ENCODE peak calls at places on chromosomes 7 and 10, in five cellular contexts. P is mammary epithelial cell, M is PC-9, T is fibroblast of lung, A is MM.1S. B is an unnamed sample.
A peak's percentile ranks its signal among the peaks of the same experiment; 100 is the strongest.

GRCh38 chr7:40223451-40224112 is 88.8 kb downstream of the SUGCT start:
- DNase-seq in T (no peak), P (no peak), A (no peak), M (no peak), B (no peak)

GRCh38 chr10:75400769-75401568 is 595 bp downstream of the ZNF503 start:
- DNase-seq in A (peak; percentile 65), P (peak; percentile 49), M (peak; percentile 32), T (peak; percentile 73), B (no peak)

GRCh38 chr10:48940958-48941357 is 1.3 kb upstream of the LRRC18 start:
- DNase-seq in P (no peak), M (no peak), T (no peak), A (no peak), B (no peak)

GRCh38 chr10:24920907-24921881 is 31.2 kb downstream of the PRTFDC1 start:
- DNase-seq in M (no peak), P (peak; percentile 86), A (no peak), T (peak; percentile 98), B (peak; percentile 83)

GRCh38 chr7:105210721-105211205 is 178.0 kb downstream of the SRPK2 start:
- DNase-seq in P (no peak), A (peak; percentile 72), M (no peak), T (peak; percentile 41), B (no peak)

GRCh38 chr7:41256186-41256945 is 446.5 kb downstream of the INHBA start:
- DNase-seq in A (no peak), M (no peak), T (peak; percentile 55), P (peak; percentile 26), B (no peak)

GRCh38 chr7:75995996-75996395 is 1.6 kb upstream of the TMEM120A start:
- DNase-seq in M (no peak), T (no peak), P (no peak), A (no peak), B (no peak)

GRCh38 chr7:80770061-80770460 is 131.6 kb downstream of the CD36 start:
- DNase-seq in T (no peak), P (no peak), M (no peak), A (no peak), B (no peak)

GRCh38 chr10:37146443-37146842 is 21.0 kb downstream of the ANKRD30A start:
- DNase-seq in P (no peak), A (no peak), T (no peak), M (no peak), B (no peak)

GRCh38 chr10:102231357-102232318 is 5.5 kb downstream of the ELOVL3 start:
- DNase-seq in T (no peak), P (no peak), A (peak; percentile 46), M (no peak), B (peak; percentile 50)

GRCh38 chr10:44416021-44416758 is 31.3 kb upstream of the CXCL12 start:
- DNase-seq in P (no peak), M (no peak), T (peak; percentile 49), A (no peak), B (no peak)

GRCh38 chr10:4354382-4354812 is 471.6 kb upstream of the AKR1E2 start:
- DNase-seq in A (no peak), P (peak; percentile 96), T (peak; percentile 76), M (peak; percentile 72), B (no peak)

GRCh38 chr7:132251327-132251659 is 325.0 kb downstream of the PLXNA4 start:
- DNase-seq in T (peak; percentile 13), A (no peak), M (peak; percentile 59), P (peak; percentile 45), B (no peak)

GRCh38 chr7:148661471-148661870 is 37.2 kb upstream of the CUL1 start:
- DNase-seq in T (no peak), P (no peak), M (no peak), A (peak; percentile 74), B (no peak)

GRCh38 chr10:97919012-97919411 is 69.4 kb downstream of the GOLGA7B start:
- DNase-seq in A (no peak), T (no peak), P (peak; percentile 36), M (no peak), B (no peak)

DNA sequence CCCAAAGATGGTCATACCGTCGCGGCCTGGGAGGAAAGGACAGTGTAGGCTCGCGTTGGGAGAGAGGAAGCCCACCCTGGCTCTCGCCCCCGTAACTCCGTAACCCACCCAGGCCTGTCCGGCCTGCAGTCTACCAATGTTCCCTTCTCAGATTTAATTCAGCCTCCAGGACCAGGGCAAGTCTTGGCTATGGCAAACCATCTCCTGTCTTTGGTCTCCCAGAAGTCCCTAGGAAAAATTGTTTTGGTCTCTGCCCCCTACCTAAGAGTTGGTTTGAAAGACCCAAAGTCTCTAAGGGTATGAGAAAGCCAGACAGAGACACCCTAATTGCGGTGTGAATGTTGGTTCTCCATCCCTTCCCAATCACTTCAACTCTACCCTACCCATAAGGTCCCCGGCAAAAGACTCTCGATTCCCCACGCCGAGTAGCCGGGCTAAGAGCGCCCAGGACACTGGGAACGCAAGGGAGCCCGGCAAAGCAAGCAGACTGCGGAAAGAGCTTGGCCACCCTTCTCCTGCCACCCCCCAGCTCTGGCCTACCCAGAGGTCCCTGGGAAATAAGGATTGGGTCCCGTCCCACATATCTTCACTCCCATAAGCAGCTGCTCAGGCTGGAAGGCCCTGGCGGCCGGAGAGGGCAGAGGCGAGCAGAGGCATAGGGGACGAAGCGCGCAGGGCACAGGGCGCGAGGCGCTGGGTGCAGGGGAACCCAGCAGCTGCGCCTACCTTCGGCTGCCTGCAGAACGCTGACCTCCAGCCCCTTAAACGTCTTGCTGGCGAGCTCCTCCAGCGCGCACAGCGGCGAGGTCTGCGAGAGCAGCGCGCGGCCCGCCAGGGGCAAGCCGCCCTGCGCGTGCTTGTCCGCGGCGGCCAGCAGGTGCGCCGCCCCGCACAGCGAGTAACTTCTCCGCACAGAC is 1.2 kb downstream of the LBX1 start:
- DNase-seq in P (peak; percentile 34), T (no peak), M (no peak), A (no peak), B (no peak)
- TF ChIP-seq EZH2 in P (peak; percentile 98), T (peak; percentile 90), M (no peak), A (no peak), B (peak; percentile 79)

DNA sequence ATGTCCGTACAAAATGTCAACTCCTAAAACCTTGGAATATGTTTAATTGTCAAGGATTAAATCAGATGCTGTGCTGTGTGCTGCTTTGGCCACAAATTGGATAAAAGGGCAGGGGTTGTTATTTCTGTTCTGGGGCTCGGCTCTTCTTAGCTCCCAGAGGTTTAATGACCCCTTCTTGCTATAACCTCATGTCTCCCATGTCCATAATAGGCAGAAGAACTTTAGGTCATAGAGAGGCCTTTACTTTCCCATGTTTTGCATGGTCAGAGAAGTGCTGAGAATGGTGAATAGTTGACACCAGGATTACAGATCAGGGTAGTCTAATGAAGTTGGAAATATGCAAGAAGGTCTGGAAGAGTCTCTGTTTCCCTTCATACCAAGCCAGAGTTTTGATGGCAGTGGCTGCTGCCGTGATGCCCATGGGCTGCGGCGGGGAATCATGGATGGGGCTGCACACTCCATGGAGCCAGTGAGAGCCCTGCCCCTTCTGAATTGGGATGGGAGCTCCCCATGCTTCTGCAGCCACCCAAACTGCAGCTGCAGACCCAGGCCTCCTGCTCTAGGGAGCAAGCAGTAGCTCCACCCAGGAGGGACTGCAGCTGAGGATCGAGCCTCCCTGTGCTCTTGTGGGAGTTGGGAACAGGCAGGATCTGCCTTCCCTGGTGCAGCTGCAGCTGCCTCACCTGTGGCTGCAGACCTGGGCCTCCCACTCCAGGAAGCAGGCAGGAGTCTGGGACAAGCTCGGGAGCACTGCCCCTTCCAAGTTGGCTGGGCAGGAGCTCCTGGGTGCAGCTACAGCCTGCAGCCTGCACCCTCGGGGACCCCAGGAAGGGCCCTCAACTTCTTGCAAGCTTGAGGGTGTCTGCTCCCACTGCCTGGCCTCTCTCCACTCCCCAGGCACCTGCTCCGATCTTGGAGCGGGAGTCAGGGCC is 23.1 kb upstream of the STEAP4 start:
- DNase-seq in A (no peak), T (no peak), P (no peak), M (no peak), B (no peak)
- H3K27me3 ChIP-seq in A (no peaks in the 10 kb centered on the region), T (no peaks in the 10 kb centered on the region), P (no peaks in the 10 kb centered on the region), M (no peaks in the 10 kb centered on the region), B (no peaks in the 10 kb centered on the region)

DNA sequence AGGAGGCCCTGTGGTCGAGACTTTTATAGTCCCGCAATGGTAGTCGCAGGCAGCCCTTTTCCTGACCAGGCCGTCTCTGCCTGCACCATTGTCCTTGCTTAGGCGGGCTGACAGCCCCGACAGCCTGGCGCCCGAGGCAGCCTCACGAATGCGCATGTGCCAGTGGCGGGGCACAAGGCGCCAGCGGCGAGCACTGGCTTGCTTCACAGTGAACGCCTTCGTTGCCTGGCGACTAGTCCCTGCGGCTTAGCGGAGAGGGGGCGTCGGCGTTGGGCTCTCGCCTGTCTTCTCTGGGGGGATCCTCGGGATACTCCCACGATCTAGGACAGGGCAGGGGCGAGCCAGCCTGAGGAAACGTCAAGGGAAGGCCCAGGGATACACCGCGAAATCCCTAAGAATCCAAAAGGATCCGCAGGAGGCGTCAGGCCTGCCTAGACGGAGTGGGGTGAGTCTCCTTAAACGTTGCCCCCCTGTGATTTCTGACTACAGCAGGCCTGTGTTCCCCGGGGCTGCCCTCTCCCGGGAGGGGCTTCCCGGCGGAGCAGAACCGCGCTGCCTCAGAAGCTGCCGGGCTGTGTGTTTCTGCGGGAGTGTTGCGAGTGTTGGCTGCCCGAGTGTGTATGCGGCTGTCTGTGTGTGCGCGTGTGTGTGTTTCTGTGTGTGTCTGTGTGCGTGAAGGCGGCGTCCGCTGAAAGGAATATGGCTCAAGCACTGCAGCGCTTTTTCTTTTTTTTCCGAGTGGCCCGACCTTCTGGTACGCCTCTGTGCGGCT is 20.5 kb upstream of the ZNF273 start:
- DNase-seq in P (no peak), M (no peak), T (peak; percentile 29), A (no peak), B (peak; percentile 62)
- TF ChIP-seq EZH2 in P (no peak), M (no peak), T (no peak), A (no peak), B (no peak)

GRCh38 chr7:116579322-116579721 is 54.5 kb downstream of the CAV1 start:
- DNase-seq in T (no peak), P (no peak), M (no peak), A (no peak), B (no peak)

GRCh38 chr7:116577320-116577871 is 52.6 kb downstream of the CAV1 start:
- DNase-seq in A (no peak), P (no peak), M (no peak), T (no peak), B (no peak)

GRCh38 chr7:116576350-116577319 is 51.8 kb downstream of the CAV1 start:
- DNase-seq in M (no peak), P (peak; percentile 84), T (peak; percentile 98), A (no peak), B (peak; percentile 76)

GRCh38 chr7:116579835-116580234 is 55.0 kb downstream of the CAV1 start:
- DNase-seq in A (no peak), P (no peak), M (no peak), T (no peak), B (no peak)

DNA sequence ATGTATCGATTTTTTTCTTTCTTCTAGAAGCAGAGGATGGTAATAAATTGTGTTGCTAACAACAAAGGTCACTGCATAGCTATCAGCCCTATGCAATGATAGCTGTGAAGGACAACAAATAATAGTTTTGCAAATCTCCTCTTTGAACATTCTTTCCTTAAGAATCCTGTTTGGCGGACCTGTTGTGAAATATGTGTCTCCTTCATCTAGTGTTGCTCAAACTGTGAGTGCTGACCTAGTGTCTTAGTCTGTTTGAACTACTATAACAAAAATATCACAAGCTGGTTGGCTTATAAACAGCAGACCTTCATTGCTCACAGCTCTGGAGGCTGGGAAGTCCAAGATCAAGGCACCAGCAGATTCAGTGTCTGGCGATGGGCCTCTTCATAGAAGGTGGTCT is 53.7 kb downstream of the CAV1 start:
- DNase-seq in P (no peak), T (no peak), A (no peak), M (no peak), B (no peak)
- H3K27me3 ChIP-seq in P (no peaks in the 10 kb centered on the region), T (no peaks in the 10 kb centered on the region), A (no peaks in the 10 kb centered on the region), M (no peaks in the 10 kb centered on the region), B (no peaks in the 10 kb centered on the region)

GRCh38 chr10:133230387-133231195 is 574 bp downstream of the UTF1 start:
- DNase-seq in T (no peak), A (no peak), P (no peak), M (no peak), B (no peak)
- TF ChIP-seq EZH2 in T (peak; percentile 29), A (no peak), P (peak; percentile 42), M (no peak), B (peak; percentile 90)

B was measured in A673.